ENCODE peak calls at places on chromosomes 4 and X, in six cellular contexts. One of them, this sample, is unnamed.

GRCh38 chr4:7705062-7705461 is 234.6 kb downstream of the AFAP1 start:
- DNase-seq in endothelial cell of umbilical vein: no peak
- DNase-seq in GM12878: no peak
- DNase-seq in NB4: peak
- DNase-seq in HepG2: peak
- DNase-seq in K562: no peak
- DNase-seq in this sample: no peak

GRCh38 chr4:100657187-100657586 is 139.4 kb upstream of the EMCN start:
- DNase-seq in endothelial cell of umbilical vein: peak
- DNase-seq in GM12878: no peak
- DNase-seq in NB4: no peak
- DNase-seq in HepG2: no peak
- DNase-seq in K562: no peak
- DNase-seq in this sample: no peak

GRCh38 chr4:24816797-24817196 is 21.4 kb downstream of the SOD3 start:
- DNase-seq in endothelial cell of umbilical vein: no peak
- DNase-seq in GM12878: no peak
- DNase-seq in NB4: peak
- DNase-seq in HepG2: no peak
- DNase-seq in K562: no peak
- DNase-seq in this sample: no peak

GRCh38 chrX:22314692-22315091 is 42.0 kb downstream of the CBLL2 start:
- DNase-seq in endothelial cell of umbilical vein: peak
- DNase-seq in GM12878: no peak
- DNase-seq in NB4: no peak
- DNase-seq in HepG2: no peak
- DNase-seq in K562: no peak
- DNase-seq in this sample: no peak

GRCh38 chrX:40085086-40085551 is 12.6 kb downstream of the BCOR start:
- DNase-seq in endothelial cell of umbilical vein: peak
- DNase-seq in GM12878: no peak
- DNase-seq in NB4: no peak
- DNase-seq in HepG2: no peak
- DNase-seq in K562: no peak
- DNase-seq in this sample: no peak

GRCh38 chr4:174590336-174590735 is 68.0 kb upstream of the HPGD start:
- DNase-seq in endothelial cell of umbilical vein: no peak
- DNase-seq in GM12878: no peak
- DNase-seq in NB4: no peak
- DNase-seq in HepG2: no peak
- DNase-seq in K562: no peak
- DNase-seq in this sample: no peak

GRCh38 chr4:52957220-52957686 is 95.1 kb downstream of the RASL11B start:
- DNase-seq in endothelial cell of umbilical vein: no peak
- DNase-seq in GM12878: no peak
- DNase-seq in NB4: no peak
- DNase-seq in HepG2: no peak
- DNase-seq in K562: no peak
- DNase-seq in this sample: no peak

GRCh38 chr4:76232681-76233080 is 18.8 kb upstream of the FAM47E start:
- DNase-seq in endothelial cell of umbilical vein: no peak
- DNase-seq in GM12878: no peak
- DNase-seq in NB4: no peak
- DNase-seq in HepG2: no peak
- DNase-seq in K562: no peak
- DNase-seq in this sample: no peak

GRCh38 chr4:38306482-38307071 is 346.4 kb downstream of the PTTG2 start:
- DNase-seq in endothelial cell of umbilical vein: no peak
- DNase-seq in GM12878: peak
- DNase-seq in NB4: no peak
- DNase-seq in HepG2: no peak
- DNase-seq in K562: no peak
- DNase-seq in this sample: no peak

GRCh38 chrX:21949689-21950088 is 9.2 kb downstream of the SMS start:
- DNase-seq in endothelial cell of umbilical vein: no peak
- DNase-seq in GM12878: no peak
- DNase-seq in NB4: no peak
- DNase-seq in HepG2: no peak
- DNase-seq in K562: no peak
- DNase-seq in this sample: no peak

GRCh38 chr4:185817403-185817818 is 5.4 kb upstream of the SORBS2 start:
- DNase-seq in endothelial cell of umbilical vein: no peak
- DNase-seq in GM12878: no peak
- DNase-seq in NB4: no peak
- DNase-seq in HepG2: peak
- DNase-seq in K562: no peak
- DNase-seq in this sample: no peak

GRCh38 chr4:76748649-76749048 is 149.3 kb downstream of the SOWAHB start:
- DNase-seq in endothelial cell of umbilical vein: peak
- DNase-seq in GM12878: no peak
- DNase-seq in NB4: peak
- DNase-seq in HepG2: peak
- DNase-seq in K562: peak
- DNase-seq in this sample: peak

GRCh38 chrX:1144293-1144692 is 68.2 kb downstream of the CRLF2 start:
- DNase-seq in endothelial cell of umbilical vein: no peak
- DNase-seq in GM12878: no peak
- DNase-seq in NB4: no peak
- DNase-seq in HepG2: no peak
- DNase-seq in K562: no peak
- DNase-seq in this sample: no peak

GRCh38 chrX:112654871-112655270 is 24.9 kb downstream of the LHFPL1 start:
- DNase-seq in endothelial cell of umbilical vein: no peak
- DNase-seq in GM12878: no peak
- DNase-seq in NB4: no peak
- DNase-seq in HepG2: no peak
- DNase-seq in K562: no peak
- DNase-seq in this sample: no peak
- TF ChIP-seq MYC in endothelial cell of umbilical vein: no peak
- TF ChIP-seq MYC in GM12878: no peak
- TF ChIP-seq MYC in NB4: no peak
- TF ChIP-seq MYC in HepG2: no peak
- TF ChIP-seq MYC in K562: no peak
- TF ChIP-seq MYC in this sample: no peak

DNA sequence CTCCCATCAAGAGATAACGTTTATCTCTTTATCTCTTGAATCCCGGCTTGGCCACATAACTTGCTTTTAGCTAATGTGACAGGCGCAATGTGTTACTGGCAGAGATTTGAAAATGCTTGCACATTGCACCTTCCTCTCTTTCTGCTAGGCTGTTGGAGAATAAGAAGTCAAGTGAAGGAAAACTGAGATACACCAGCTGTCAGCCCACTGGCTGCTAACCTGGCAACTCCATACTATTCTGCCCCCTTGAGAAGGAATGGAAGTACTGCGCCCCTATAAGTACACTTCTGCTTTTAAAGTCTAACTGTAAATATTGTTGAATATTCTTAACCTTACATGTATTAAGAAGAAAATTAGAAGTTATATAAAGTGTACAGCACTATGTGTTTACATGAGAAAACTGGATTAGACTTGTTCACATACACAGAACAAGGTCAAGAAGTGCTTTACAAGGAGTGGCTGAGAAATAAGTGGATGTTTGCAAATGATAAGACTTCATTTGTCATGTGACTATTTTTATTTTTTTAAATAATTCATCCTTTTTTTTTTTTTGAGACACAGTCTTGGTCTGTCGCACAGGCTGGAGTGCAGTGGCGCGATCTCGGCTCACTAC is 424.5 kb upstream of the CTSO start:
- DNase-seq in endothelial cell of umbilical vein: peak
- DNase-seq in GM12878: no peak
- DNase-seq in NB4: peak
- DNase-seq in HepG2: peak
- DNase-seq in K562: no peak
- DNase-seq in this sample: no peak
- TF ChIP-seq MYC in endothelial cell of umbilical vein: no peak
- TF ChIP-seq MYC in GM12878: no peak
- TF ChIP-seq MYC in NB4: no peak
- TF ChIP-seq MYC in HepG2: no peak
- TF ChIP-seq MYC in K562: no peak
- TF ChIP-seq MYC in this sample: no peak

DNA sequence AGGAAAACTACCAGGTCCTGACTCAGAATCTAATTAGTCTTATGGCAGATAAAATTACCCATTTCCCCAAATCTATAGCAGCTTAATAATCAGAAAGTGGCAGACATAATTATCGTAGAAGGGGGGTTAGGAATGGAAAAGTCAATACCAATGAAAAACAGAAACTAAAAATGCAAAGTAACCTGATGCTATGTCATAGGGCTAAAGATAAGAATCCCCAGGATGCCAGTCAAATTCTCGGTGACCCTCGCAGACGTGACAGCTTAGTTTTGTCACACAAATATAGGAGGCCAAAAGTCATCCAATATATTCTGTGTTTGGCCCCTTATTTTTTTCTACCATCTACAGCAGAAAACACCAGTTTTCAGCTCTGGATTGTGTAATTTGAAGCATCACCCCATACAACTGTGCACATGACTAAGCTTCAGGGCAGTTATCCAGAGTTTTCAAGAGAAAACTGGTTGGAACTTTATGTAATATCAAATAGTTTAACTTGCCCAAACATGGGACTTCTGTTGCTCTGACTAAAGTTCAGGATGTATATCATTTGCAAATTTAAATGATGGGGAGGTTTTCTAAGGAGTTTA is 30.9 kb downstream of the RASSF6 start:
- DNase-seq in endothelial cell of umbilical vein: no peak
- DNase-seq in GM12878: peak
- DNase-seq in NB4: no peak
- DNase-seq in HepG2: no peak
- DNase-seq in K562: peak
- DNase-seq in this sample: no peak
- TF ChIP-seq MYC in endothelial cell of umbilical vein: no peak
- TF ChIP-seq MYC in GM12878: no peak
- TF ChIP-seq MYC in NB4: no peak
- TF ChIP-seq MYC in HepG2: no peak
- TF ChIP-seq MYC in K562: no peak
- TF ChIP-seq MYC in this sample: no peak

DNA sequence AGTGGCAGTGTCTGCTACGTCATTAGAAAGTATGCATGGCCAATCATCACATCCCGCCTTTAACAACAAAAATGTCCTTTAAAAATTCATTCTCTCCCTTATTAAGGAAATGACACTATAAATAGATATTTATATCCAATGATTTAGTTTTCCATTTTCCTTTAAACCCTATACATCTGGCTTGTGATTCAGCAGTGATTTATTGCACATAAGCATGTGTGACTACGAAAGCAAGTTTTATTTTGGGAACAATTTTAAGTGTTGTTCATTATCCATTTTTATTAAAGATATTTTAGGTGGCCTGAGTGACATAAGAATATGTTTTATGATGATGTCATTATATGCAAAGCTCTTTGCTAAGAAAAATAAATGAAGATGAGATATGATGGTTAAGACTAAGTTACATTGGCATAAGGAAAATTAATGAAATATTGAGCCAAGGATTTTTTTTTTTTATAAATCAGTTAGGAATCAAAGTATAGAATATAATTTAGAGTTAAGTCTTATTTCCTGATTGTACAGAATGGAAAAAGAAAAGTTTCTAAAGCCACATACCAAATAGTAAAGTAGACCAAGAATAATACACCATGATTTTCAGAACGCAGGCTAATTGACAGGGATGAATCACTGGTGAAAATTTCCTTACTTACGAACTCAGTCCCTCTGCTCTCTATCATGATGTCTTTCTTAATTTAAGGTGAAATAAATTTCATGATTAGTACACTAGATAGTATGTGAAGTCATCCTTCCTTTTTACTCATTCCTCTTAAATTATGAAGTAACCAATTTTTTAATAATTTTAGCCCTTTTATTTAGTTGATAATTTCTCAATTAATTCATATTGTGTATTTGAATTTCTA is 822.4 kb downstream of the FAT4 start:
- DNase-seq in endothelial cell of umbilical vein: no peak
- DNase-seq in GM12878: no peak
- DNase-seq in NB4: no peak
- DNase-seq in HepG2: no peak
- DNase-seq in K562: no peak
- DNase-seq in this sample: no peak
- TF ChIP-seq MYC in endothelial cell of umbilical vein: no peak
- TF ChIP-seq MYC in GM12878: no peak
- TF ChIP-seq MYC in NB4: no peak
- TF ChIP-seq MYC in HepG2: no peak
- TF ChIP-seq MYC in K562: no peak
- TF ChIP-seq MYC in this sample: no peak

GRCh38 chrX:135890087-135890585 is 3.1 kb downstream of the CT45A10 start:
- DNase-seq in endothelial cell of umbilical vein: no peak
- DNase-seq in GM12878: no peak
- DNase-seq in NB4: no peak
- DNase-seq in HepG2: no peak
- DNase-seq in K562: no peak
- DNase-seq in this sample: no peak

GRCh38 chrX:135893294-135893817 is at the start of the genes CT45A10 and SAGE1:
- DNase-seq in endothelial cell of umbilical vein: no peak
- DNase-seq in GM12878: no peak
- DNase-seq in NB4: no peak
- DNase-seq in HepG2: no peak
- DNase-seq in K562: peak
- DNase-seq in this sample: no peak

GRCh38 chrX:135892781-135893180 is 463 bp downstream of the CT45A10 start:
- DNase-seq in endothelial cell of umbilical vein: no peak
- DNase-seq in GM12878: no peak
- DNase-seq in NB4: no peak
- DNase-seq in HepG2: no peak
- DNase-seq in K562: peak
- DNase-seq in this sample: no peak
- TF ChIP-seq MYC in endothelial cell of umbilical vein: no peak
- TF ChIP-seq MYC in GM12878: no peak
- TF ChIP-seq MYC in NB4: no peak
- TF ChIP-seq MYC in HepG2: no peak
- TF ChIP-seq MYC in K562: no peak
- TF ChIP-seq MYC in this sample: no peak

GRCh38 chr4:121147923-121148443 is 16.1 kb downstream of the TNIP3 start:
- DNase-seq in endothelial cell of umbilical vein: no peak
- DNase-seq in GM12878: no peak
- DNase-seq in NB4: no peak
- DNase-seq in HepG2: no peak
- DNase-seq in K562: no peak
- DNase-seq in this sample: no peak

GRCh38 chr4:121144021-121144420 is 20.1 kb downstream of the TNIP3 start:
- DNase-seq in endothelial cell of umbilical vein: no peak
- DNase-seq in GM12878: no peak
- DNase-seq in NB4: no peak
- DNase-seq in HepG2: no peak
- DNase-seq in K562: no peak
- DNase-seq in this sample: no peak

GRCh38 chr4:121146530-121146929 is 17.6 kb downstream of the TNIP3 start:
- DNase-seq in endothelial cell of umbilical vein: no peak
- DNase-seq in GM12878: no peak
- DNase-seq in NB4: no peak
- DNase-seq in HepG2: no peak
- DNase-seq in K562: no peak
- DNase-seq in this sample: no peak

GRCh38 chr4:121143126-121143525 is 21.0 kb downstream of the TNIP3 start:
- DNase-seq in endothelial cell of umbilical vein: no peak
- DNase-seq in GM12878: no peak
- DNase-seq in NB4: no peak
- DNase-seq in HepG2: no peak
- DNase-seq in K562: no peak
- DNase-seq in this sample: no peak

GRCh38 chr4:121145430-121145829 is 18.7 kb downstream of the TNIP3 start:
- DNase-seq in endothelial cell of umbilical vein: no peak
- DNase-seq in GM12878: no peak
- DNase-seq in NB4: no peak
- DNase-seq in HepG2: no peak
- DNase-seq in K562: no peak
- DNase-seq in this sample: no peak
- TF ChIP-seq MYC in endothelial cell of umbilical vein: no peak
- TF ChIP-seq MYC in GM12878: no peak
- TF ChIP-seq MYC in NB4: no peak
- TF ChIP-seq MYC in HepG2: no peak
- TF ChIP-seq MYC in K562: no peak
- TF ChIP-seq MYC in this sample: no peak